ENCODE peak calls at places on chromosome 20, in four cellular contexts. One of them, this sample, is unnamed.

GRCh38 chr20:18524646-18525045 is 16.9 kb downstream of the SEC23B start:
- DNase-seq in A172: peak; percentile 90
- DNase-seq in GM12865: no peak
- DNase-seq in activated CD4-positive, alpha-beta T cell treated with anti-CD3 and anti-CD28 coated beads, Interleukin-2, amount 50 U/mL, for 24 hours: no peak
- DNase-seq in this sample: no peak

GRCh38 chr20:14521436-14521835 is 184.0 kb upstream of the FLRT3 start:
- DNase-seq in activated CD4-positive, alpha-beta T cell treated with anti-CD3 and anti-CD28 coated beads, Interleukin-2, amount 50 U/mL, for 24 hours: no peak
- DNase-seq in A172: no peak
- DNase-seq in GM12865: no peak
- DNase-seq in this sample: no peak

GRCh38 chr20:37315293-37316110 is 26.0 kb downstream of the MANBAL start:
- DNase-seq in activated CD4-positive, alpha-beta T cell treated with anti-CD3 and anti-CD28 coated beads, Interleukin-2, amount 50 U/mL, for 24 hours: no peak
- DNase-seq in GM12865: peak; percentile 77
- DNase-seq in A172: no peak
- DNase-seq in this sample: no peak

GRCh38 chr20:20215976-20216727 is 151.8 kb upstream of the INSM1 start:
- DNase-seq in activated CD4-positive, alpha-beta T cell treated with anti-CD3 and anti-CD28 coated beads, Interleukin-2, amount 50 U/mL, for 24 hours: no peak
- DNase-seq in A172: no peak
- DNase-seq in GM12865: peak; percentile 64
- DNase-seq in this sample: no peak

GRCh38 chr20:49515588-49515987 is 33.1 kb upstream of the KCNB1 start:
- DNase-seq in activated CD4-positive, alpha-beta T cell treated with anti-CD3 and anti-CD28 coated beads, Interleukin-2, amount 50 U/mL, for 24 hours: no peak
- DNase-seq in GM12865: no peak
- DNase-seq in A172: no peak
- DNase-seq in this sample: no peak

GRCh38 chr20:64098471-64099013 is 8.8 kb downstream of the NPBWR2 start:
- DNase-seq in A172: no peak
- DNase-seq in GM12865: no peak
- DNase-seq in activated CD4-positive, alpha-beta T cell treated with anti-CD3 and anti-CD28 coated beads, Interleukin-2, amount 50 U/mL, for 24 hours: no peak
- DNase-seq in this sample: no peak

GRCh38 chr20:59005523-59006166 is 1.4 kb downstream of the CTSZ start:
- DNase-seq in GM12865: no peak
- DNase-seq in activated CD4-positive, alpha-beta T cell treated with anti-CD3 and anti-CD28 coated beads, Interleukin-2, amount 50 U/mL, for 24 hours: no peak
- DNase-seq in A172: no peak
- DNase-seq in this sample: no peak

GRCh38 chr20:48352042-48352441 is 475.8 kb downstream of the PREX1 start:
- DNase-seq in GM12865: no peak
- DNase-seq in A172: no peak
- DNase-seq in activated CD4-positive, alpha-beta T cell treated with anti-CD3 and anti-CD28 coated beads, Interleukin-2, amount 50 U/mL, for 24 hours: no peak
- DNase-seq in this sample: no peak

GRCh38 chr20:761418-762381 is 6.6 kb downstream of the SLC52A3 start:
- DNase-seq in activated CD4-positive, alpha-beta T cell treated with anti-CD3 and anti-CD28 coated beads, Interleukin-2, amount 50 U/mL, for 24 hours: no peak
- DNase-seq in A172: no peak
- DNase-seq in GM12865: no peak
- DNase-seq in this sample: no peak

GRCh38 chr20:60583741-60584140 is 625.5 kb downstream of the CDH26 start:
- DNase-seq in activated CD4-positive, alpha-beta T cell treated with anti-CD3 and anti-CD28 coated beads, Interleukin-2, amount 50 U/mL, for 24 hours: no peak
- DNase-seq in A172: no peak
- DNase-seq in GM12865: no peak
- DNase-seq in this sample: no peak

GRCh38 chr20:40741507-40742106 is 52.6 kb upstream of the MAFB start:
- DNase-seq in GM12865: peak; percentile 67
- DNase-seq in A172: peak; percentile 46
- DNase-seq in activated CD4-positive, alpha-beta T cell treated with anti-CD3 and anti-CD28 coated beads, Interleukin-2, amount 50 U/mL, for 24 hours: peak; percentile 18
- DNase-seq in this sample: no peak

GRCh38 chr20:24966317-24967012 is 17.4 kb downstream of the CST7 start:
- DNase-seq in A172: no peak
- DNase-seq in GM12865: no peak
- DNase-seq in activated CD4-positive, alpha-beta T cell treated with anti-CD3 and anti-CD28 coated beads, Interleukin-2, amount 50 U/mL, for 24 hours: no peak
- DNase-seq in this sample: no peak

GRCh38 chr20:59004763-59005522 is 2.1 kb downstream of the CTSZ start:
- DNase-seq in activated CD4-positive, alpha-beta T cell treated with anti-CD3 and anti-CD28 coated beads, Interleukin-2, amount 50 U/mL, for 24 hours: no peak
- DNase-seq in A172: no peak
- DNase-seq in GM12865: peak; percentile 96
- DNase-seq in this sample: no peak

GRCh38 chr20:24079661-24080412 is 91.3 kb upstream of the GGTLC1 start:
- DNase-seq in GM12865: no peak
- DNase-seq in A172: no peak
- DNase-seq in activated CD4-positive, alpha-beta T cell treated with anti-CD3 and anti-CD28 coated beads, Interleukin-2, amount 50 U/mL, for 24 hours: no peak
- DNase-seq in this sample: no peak